ENCODE peak calls at places on chromosomes 4 and X, in nine cellular contexts. One of them, this sample, is unnamed.
A peak's percentile ranks its signal among the peaks of the same experiment; 100 is the strongest.

GRCh38 chrX:123968383-123969050 is 7.0 kb downstream of the STAG2 start:
- DNase-seq in tibial nerve: no peak
- DNase-seq in PC-9: no peak
- DNase-seq in tibial artery: no peak
- DNase-seq in HCT116: no peak
- DNase-seq in ovary: no peak
- DNase-seq in pancreas: no peak
- DNase-seq in left lung: no peak
- DNase-seq in neuronal stem cell: no peak
- DNase-seq in this sample: no peak

GRCh38 chr4:36824682-36825081 is 419.9 kb upstream of the NWD2 start:
- DNase-seq in tibial nerve: no peak
- DNase-seq in PC-9: no peak
- DNase-seq in tibial artery: no peak
- DNase-seq in HCT116: peak; percentile 24
- DNase-seq in ovary: no peak
- DNase-seq in pancreas: no peak
- DNase-seq in left lung: no peak
- DNase-seq in neuronal stem cell: no peak
- DNase-seq in this sample: no peak

GRCh38 chr4:141540643-141541042 is 95.7 kb upstream of the IL15 start:
- DNase-seq in tibial nerve: no peak
- DNase-seq in PC-9: no peak
- DNase-seq in tibial artery: no peak
- DNase-seq in HCT116: no peak
- DNase-seq in ovary: no peak
- DNase-seq in pancreas: no peak
- DNase-seq in left lung: no peak
- DNase-seq in neuronal stem cell: no peak
- DNase-seq in this sample: no peak

GRCh38 chr4:94348705-94349104 is 6.1 kb upstream of the HPGDS start:
- DNase-seq in tibial nerve: no peak
- DNase-seq in PC-9: no peak
- DNase-seq in tibial artery: no peak
- DNase-seq in HCT116: no peak
- DNase-seq in ovary: no peak
- DNase-seq in pancreas: no peak
- DNase-seq in left lung: no peak
- DNase-seq in neuronal stem cell: no peak
- DNase-seq in this sample: no peak

GRCh38 chrX:141652315-141652714 is 46.2 kb downstream of the SPANXD start:
- DNase-seq in tibial nerve: no peak
- DNase-seq in PC-9: no peak
- DNase-seq in tibial artery: no peak
- DNase-seq in HCT116: no peak
- DNase-seq in ovary: no peak
- DNase-seq in pancreas: no peak
- DNase-seq in left lung: no peak
- DNase-seq in neuronal stem cell: no peak
- DNase-seq in this sample: no peak

GRCh38 chrX:48937065-48937907 is 18.5 kb upstream of the PIM2 start:
- DNase-seq in tibial nerve: no peak
- DNase-seq in PC-9: no peak
- DNase-seq in tibial artery: no peak
- DNase-seq in HCT116: no peak
- DNase-seq in ovary: no peak
- DNase-seq in pancreas: no peak
- DNase-seq in left lung: peak; percentile 86
- DNase-seq in neuronal stem cell: no peak
- DNase-seq in this sample: no peak

GRCh38 chr4:101156619-101157310 is 190.6 kb downstream of the PPP3CA start:
- DNase-seq in tibial nerve: no peak
- DNase-seq in PC-9: no peak
- DNase-seq in tibial artery: no peak
- DNase-seq in HCT116: no peak
- DNase-seq in ovary: no peak
- DNase-seq in pancreas: no peak
- DNase-seq in left lung: no peak
- DNase-seq in neuronal stem cell: no peak
- DNase-seq in this sample: no peak

GRCh38 chr4:53935780-53936179 is 128.6 kb downstream of the CHIC2 start:
- DNase-seq in tibial nerve: no peak
- DNase-seq in PC-9: peak; percentile 58
- DNase-seq in tibial artery: no peak
- DNase-seq in HCT116: no peak
- DNase-seq in ovary: no peak
- DNase-seq in pancreas: no peak
- DNase-seq in left lung: no peak
- DNase-seq in neuronal stem cell: no peak
- DNase-seq in this sample: no peak

GRCh38 chrX:48030237-48030636 is 23.4 kb downstream of the SPACA5 start:
- DNase-seq in tibial nerve: no peak
- DNase-seq in PC-9: no peak
- DNase-seq in tibial artery: no peak
- DNase-seq in HCT116: no peak
- DNase-seq in ovary: no peak
- DNase-seq in pancreas: no peak
- DNase-seq in left lung: no peak
- DNase-seq in neuronal stem cell: no peak
- DNase-seq in this sample: no peak

DNA sequence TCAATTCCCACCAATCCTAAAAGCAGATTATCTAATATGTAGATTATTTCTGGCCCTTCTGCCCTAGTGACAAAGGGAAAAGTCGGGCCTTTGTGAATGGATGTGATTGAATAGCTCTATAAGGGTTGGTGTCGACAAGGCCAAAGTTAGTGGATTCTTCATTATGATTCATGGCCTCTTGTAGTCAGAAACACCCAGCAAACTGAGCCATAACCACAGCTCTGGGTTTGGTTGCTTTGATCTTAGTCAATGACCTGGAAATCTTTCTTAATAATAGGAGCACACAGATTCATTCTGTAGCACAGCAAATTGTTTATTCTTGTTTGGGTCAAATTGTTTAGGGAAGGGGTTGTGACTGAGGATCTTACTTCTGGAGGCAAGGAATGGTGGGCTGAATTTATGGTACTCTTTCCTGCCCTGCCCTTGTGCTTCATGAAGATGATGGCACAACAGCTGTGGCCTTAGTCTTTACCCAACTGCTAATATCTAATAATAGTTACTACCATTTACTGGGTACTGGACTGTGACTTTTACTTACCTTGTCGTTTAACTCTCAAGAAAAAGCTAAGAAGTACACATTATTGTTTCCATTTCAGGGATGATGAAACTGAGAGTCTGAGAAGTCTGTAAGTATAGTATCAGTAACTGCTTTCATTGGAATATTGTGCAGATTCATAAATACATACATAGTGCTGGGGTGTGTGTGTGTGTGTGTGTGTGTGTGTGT is 74.0 kb downstream of the AFF2 start:
- DNase-seq in tibial nerve: no peak
- DNase-seq in PC-9: no peak
- DNase-seq in tibial artery: no peak
- DNase-seq in HCT116: no peak
- DNase-seq in ovary: no peak
- DNase-seq in pancreas: no peak
- DNase-seq in left lung: no peak
- DNase-seq in neuronal stem cell: no peak
- DNase-seq in this sample: no peak
- H3K27ac ChIP-seq in tibial nerve: no peak overlapping the region
- H3K27ac ChIP-seq in PC-9: no peak overlapping the region
- H3K27ac ChIP-seq in tibial artery: no peak overlapping the region
- H3K27ac ChIP-seq in HCT116: no peak overlapping the region
- H3K27ac ChIP-seq in ovary: no peak overlapping the region
- H3K27ac ChIP-seq in pancreas: no peak overlapping the region
- H3K27ac ChIP-seq in left lung: no peak overlapping the region
- H3K27ac ChIP-seq in neuronal stem cell: no peak overlapping the region
- H3K27ac ChIP-seq in this sample: no peak overlapping the region

DNA sequence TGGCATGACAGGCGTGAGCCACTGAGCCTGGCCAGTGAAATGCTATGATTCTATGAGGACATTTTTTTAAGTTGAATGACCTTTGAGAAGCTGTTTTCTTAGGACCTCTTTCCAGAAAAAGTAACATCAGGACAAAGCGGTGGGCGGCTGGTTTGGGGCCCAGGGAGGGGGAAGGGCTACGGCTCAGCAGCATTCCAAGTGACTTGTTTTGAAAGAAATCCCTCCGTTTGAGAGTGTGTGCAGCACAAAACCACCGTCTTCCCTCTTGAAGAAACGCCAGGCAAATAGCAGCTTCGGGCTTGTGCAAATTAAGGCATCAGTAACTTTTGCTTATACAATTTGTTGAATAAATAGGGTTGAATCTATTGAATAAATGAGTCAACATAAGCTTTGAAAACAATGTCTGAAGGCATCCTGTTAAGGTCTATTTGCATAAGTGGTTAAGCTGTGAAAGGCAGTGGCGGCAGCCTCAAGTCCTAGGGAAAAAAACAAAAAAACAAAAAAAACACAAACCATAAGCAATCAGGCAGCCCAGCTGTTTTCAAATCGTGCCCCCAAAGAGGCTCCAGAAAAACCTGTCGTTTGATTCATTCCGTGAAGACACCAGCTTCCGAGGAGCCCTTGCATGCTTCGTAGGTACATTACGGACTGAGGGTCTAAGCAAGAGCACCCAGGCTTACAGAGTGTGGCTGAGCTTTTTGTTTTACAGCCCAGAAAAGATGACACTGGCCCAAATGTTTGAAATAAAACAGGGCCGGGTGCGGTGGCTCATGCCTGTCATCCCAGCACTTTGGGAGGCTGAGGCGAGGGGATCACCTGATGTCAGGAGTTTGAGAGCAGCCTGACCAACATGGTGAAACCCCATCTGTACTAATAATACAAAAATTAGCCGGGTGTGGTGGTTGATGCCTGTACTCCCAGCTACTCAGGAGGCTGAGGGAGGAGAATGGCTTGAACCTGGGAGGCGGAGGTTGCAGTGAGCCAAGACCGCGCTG is 103.7 kb downstream of the CRLF2 start:
- DNase-seq in tibial nerve: no peak
- DNase-seq in PC-9: no peak
- DNase-seq in tibial artery: no peak
- DNase-seq in HCT116: no peak
- DNase-seq in ovary: no peak
- DNase-seq in pancreas: no peak
- DNase-seq in left lung: no peak
- DNase-seq in neuronal stem cell: peak; percentile 61
- DNase-seq in this sample: no peak
- H3K27ac ChIP-seq in tibial nerve: no peak overlapping the region
- H3K27ac ChIP-seq in PC-9: no peak overlapping the region
- H3K27ac ChIP-seq in tibial artery: no peak overlapping the region
- H3K27ac ChIP-seq in HCT116: no peak overlapping the region
- H3K27ac ChIP-seq in ovary: no peak overlapping the region
- H3K27ac ChIP-seq in pancreas: no peak overlapping the region
- H3K27ac ChIP-seq in left lung: no peak overlapping the region
- H3K27ac ChIP-seq in neuronal stem cell: peak overlapping the region; percentile 87
- H3K27ac ChIP-seq in this sample: no peak overlapping the region

DNA sequence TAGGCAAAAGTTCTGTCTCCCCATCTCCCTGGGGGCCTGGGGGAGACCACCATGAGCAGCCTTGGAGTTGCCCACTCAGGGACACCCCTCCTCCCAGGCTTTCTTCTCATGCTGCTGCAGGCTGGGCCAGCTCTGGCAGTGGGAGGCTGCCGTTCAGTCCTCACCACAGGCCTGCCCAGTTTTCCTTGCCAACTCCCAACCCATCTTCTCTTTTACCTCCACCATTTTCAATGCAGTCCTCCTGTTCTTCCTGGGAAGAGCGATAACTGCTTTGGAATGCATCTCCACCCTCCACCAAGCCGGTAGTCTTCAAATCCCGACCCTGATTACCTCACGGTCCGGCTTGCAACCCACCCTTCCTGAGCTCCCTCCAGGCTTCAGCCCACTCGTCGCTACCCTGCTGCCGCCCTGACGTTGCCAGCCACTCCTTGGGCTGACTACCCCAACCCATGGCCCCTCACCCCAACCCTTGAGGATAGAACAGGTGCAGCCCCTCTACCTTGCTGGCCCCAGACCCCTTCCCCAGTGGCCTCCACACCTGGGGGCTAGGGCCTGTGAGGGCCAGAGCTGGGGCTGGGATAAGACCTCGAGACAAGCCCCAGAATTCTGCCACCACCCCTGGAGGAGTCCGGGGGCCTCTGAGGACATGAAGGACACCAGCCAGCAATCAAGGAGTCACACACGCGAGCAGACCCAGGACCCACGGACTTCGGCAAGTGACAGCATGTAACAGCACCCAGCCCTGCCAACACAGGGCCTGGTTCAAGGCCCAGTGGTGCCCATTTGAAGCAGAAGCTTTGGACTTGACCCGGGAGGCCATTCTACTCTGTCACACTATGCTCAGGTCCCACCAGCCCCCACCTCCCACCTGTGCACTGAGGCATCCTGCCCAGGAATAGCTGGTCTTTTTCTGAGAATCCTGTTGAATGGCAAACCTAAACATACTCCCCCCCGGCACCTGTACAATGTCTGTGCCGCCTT is 9.2 kb downstream of the WDR1 start:
- DNase-seq in tibial nerve: no peak
- DNase-seq in PC-9: no peak
- DNase-seq in tibial artery: no peak
- DNase-seq in HCT116: no peak
- DNase-seq in ovary: no peak
- DNase-seq in pancreas: peak; percentile 43
- DNase-seq in left lung: peak; percentile 56
- DNase-seq in neuronal stem cell: no peak
- DNase-seq in this sample: no peak
- H3K27ac ChIP-seq in tibial nerve: peak overlapping the region; percentile 97
- H3K27ac ChIP-seq in PC-9: peak overlapping the region; percentile 41
- H3K27ac ChIP-seq in tibial artery: peak overlapping the region; percentile 95
- H3K27ac ChIP-seq in HCT116: peak overlapping the region; percentile 60
- H3K27ac ChIP-seq in ovary: peak overlapping the region; percentile 68
- H3K27ac ChIP-seq in pancreas: no peak overlapping the region
- H3K27ac ChIP-seq in left lung: peak overlapping the region; percentile 66
- H3K27ac ChIP-seq in neuronal stem cell: no peak overlapping the region
- H3K27ac ChIP-seq in this sample: peak overlapping the region; percentile 64

GRCh38 chr4:110155632-110156031 is 42.8 kb downstream of the ELOVL6 start:
- DNase-seq in tibial nerve: no peak
- DNase-seq in PC-9: no peak
- DNase-seq in tibial artery: no peak
- DNase-seq in HCT116: no peak
- DNase-seq in ovary: no peak
- DNase-seq in pancreas: no peak
- DNase-seq in left lung: no peak
- DNase-seq in neuronal stem cell: no peak
- DNase-seq in this sample: no peak

GRCh38 chr4:110154586-110154985 is 43.8 kb downstream of the ELOVL6 start:
- DNase-seq in tibial nerve: no peak
- DNase-seq in PC-9: no peak
- DNase-seq in tibial artery: no peak
- DNase-seq in HCT116: no peak
- DNase-seq in ovary: no peak
- DNase-seq in pancreas: no peak
- DNase-seq in left lung: no peak
- DNase-seq in neuronal stem cell: no peak
- DNase-seq in this sample: no peak

GRCh38 chr4:110157580-110157979 is 40.8 kb downstream of the ELOVL6 start:
- DNase-seq in tibial nerve: no peak
- DNase-seq in PC-9: peak; percentile 38
- DNase-seq in tibial artery: no peak
- DNase-seq in HCT116: no peak
- DNase-seq in ovary: no peak
- DNase-seq in pancreas: no peak
- DNase-seq in left lung: no peak
- DNase-seq in neuronal stem cell: no peak
- DNase-seq in this sample: no peak

GRCh38 chr4:110159544-110159943 is 38.9 kb downstream of the ELOVL6 start:
- DNase-seq in tibial nerve: no peak
- DNase-seq in PC-9: no peak
- DNase-seq in tibial artery: no peak
- DNase-seq in HCT116: no peak
- DNase-seq in ovary: no peak
- DNase-seq in pancreas: no peak
- DNase-seq in left lung: no peak
- DNase-seq in neuronal stem cell: no peak
- DNase-seq in this sample: no peak

GRCh38 chr4:110156442-110156841 is 42.0 kb downstream of the ELOVL6 start:
- DNase-seq in tibial nerve: no peak
- DNase-seq in PC-9: no peak
- DNase-seq in tibial artery: no peak
- DNase-seq in HCT116: no peak
- DNase-seq in ovary: no peak
- DNase-seq in pancreas: no peak
- DNase-seq in left lung: no peak
- DNase-seq in neuronal stem cell: no peak
- DNase-seq in this sample: no peak
- H3K27ac ChIP-seq in tibial nerve: no peak overlapping the region
- H3K27ac ChIP-seq in PC-9: no peak overlapping the region
- H3K27ac ChIP-seq in tibial artery: no peak overlapping the region
- H3K27ac ChIP-seq in HCT116: no peak overlapping the region
- H3K27ac ChIP-seq in ovary: no peak overlapping the region
- H3K27ac ChIP-seq in pancreas: no peak overlapping the region
- H3K27ac ChIP-seq in left lung: no peak overlapping the region
- H3K27ac ChIP-seq in neuronal stem cell: no peak overlapping the region
- H3K27ac ChIP-seq in this sample: no peak overlapping the region

This sample was measured in epithelial cell of prostate.